ENCODE peak calls at places on chromosomes 7 and 10, in eight cellular contexts. X, L, J, K, H, R, G and T are unnamed samples.
A peak's percentile ranks its signal among the peaks of the same experiment; 100 is the strongest.

GRCh38 chr10:117175215-117175900 is 21.9 kb upstream of the KCNK18 start:
- DNase-seq in G (no peak), L (no peak), X (no peak), K (peak; percentile 31), H (peak; percentile 30), J (no peak), R (no peak), T (no peak)

GRCh38 chr7:45589915-45590678 is 15.9 kb downstream of the ADCY1 start:
- DNase-seq in G (no peak), K (no peak), H (no peak), J (no peak), X (no peak), L (no peak), R (no peak), T (no peak)

GRCh38 chr7:138089080-138089901 is 13.0 kb downstream of the AKR1D1 start:
- DNase-seq in J (no peak), K (peak; percentile 36), R (no peak), G (peak; percentile 12), L (no peak), X (no peak), H (no peak), T (no peak)

GRCh38 chr7:124879771-124880170 is 49.9 kb downstream of the POT1 start:
- DNase-seq in K (no peak), R (no peak), H (no peak), X (no peak), J (no peak), G (no peak), L (no peak), T (no peak)

GRCh38 chr10:119595134-119595714 is 1.5 kb downstream of the TIAL1 start:
- DNase-seq in H (no peak), G (peak; percentile 52), R (no peak), J (no peak), X (no peak), K (peak; percentile 54), L (no peak), T (no peak)

GRCh38 chr10:78763651-78764395 is 304.9 kb upstream of the ZMIZ1 start:
- DNase-seq in J (no peak), R (no peak), K (no peak), G (no peak), X (no peak), H (no peak), L (no peak), T (no peak)

GRCh38 chr10:114658175-114658574 is at the start of gene ABLIM1:
- DNase-seq in H (no peak), R (no peak), J (no peak), X (no peak), K (no peak), G (no peak), L (no peak), T (no peak)

GRCh38 chr10:31645786-31646185 is 282.8 kb downstream of the ARHGAP12 start:
- DNase-seq in L (no peak), J (no peak), R (no peak), G (no peak), H (no peak), K (no peak), X (no peak), T (no peak)

GRCh38 chr10:35216303-35216905 is 89.8 kb downstream of the CREM start:
- DNase-seq in R (no peak), H (no peak), X (no peak), L (no peak), K (no peak), G (peak; percentile 23), J (no peak), T (no peak)

GRCh38 chr10:18359839-18360238 is 219.6 kb downstream of the CACNB2 start:
- DNase-seq in G (no peak), K (peak; percentile 22), H (no peak), L (no peak), X (no peak), R (no peak), J (no peak), T (no peak)

GRCh38 chr7:115494529-115495147 is 535.9 kb downstream of the TFEC start:
- DNase-seq in X (no peak), K (no peak), R (no peak), H (no peak), J (no peak), G (no peak), L (no peak), T (no peak)

GRCh38 chr10:86670290-86670811 is 2.0 kb downstream of the LDB3 start:
- DNase-seq in R (no peak), K (no peak), G (no peak), L (no peak), J (no peak), X (no peak), H (peak; percentile 58), T (no peak)

GRCh38 chr7:115940462-115941060 is 90.0 kb downstream of the TFEC start:
- DNase-seq in H (no peak), G (no peak), L (no peak), R (no peak), X (no peak), J (no peak), K (no peak), T (no peak)

GRCh38 chr7:129642871-129643515 is 31.5 kb downstream of the NRF1 start:
- DNase-seq in L (no peak), K (no peak), G (no peak), J (no peak), X (no peak), R (no peak), H (peak; percentile 4), T (no peak)

GRCh38 chr7:5872326-5872725 is 8.3 kb upstream of the OCM start:
- DNase-seq in X (no peak), K (no peak), L (no peak), G (no peak), J (no peak), R (no peak), H (no peak), T (no peak)

GRCh38 chr10:106189254-106189653 is 975.3 kb downstream of the SORCS1 start:
- DNase-seq in R (peak; percentile 30), X (no peak), J (no peak), G (peak; percentile 8), H (peak; percentile 73), K (peak; percentile 64), L (peak; percentile 40), T (no peak)

GRCh38 chr7:155447603-155448002 is 10.3 kb upstream of the EN2 start:
- DNase-seq in K (no peak), H (no peak), G (no peak), R (no peak), J (no peak), X (no peak), L (no peak), T (no peak)

GRCh38 chr7:80373431-80374032 is 138.3 kb downstream of the GNAT3 start:
- DNase-seq in J (no peak), R (no peak), K (no peak), G (no peak), H (no peak), X (no peak), L (no peak), T (no peak)

GRCh38 chr10:89342219-89342966 is 14.6 kb downstream of the IFIT3 start:
- DNase-seq in L (no peak), J (no peak), X (no peak), H (no peak), R (peak; percentile 88), K (no peak), G (peak; percentile 96), T (no peak)

GRCh38 chr7:111107576-111107975 is 16.6 kb downstream of the LRRN3 start:
- DNase-seq in X (no peak), L (no peak), H (no peak), G (no peak), J (no peak), R (no peak), K (no peak), T (no peak)

GRCh38 chr7:1223196-1224092 is 9.2 kb upstream of the UNCX start:
- DNase-seq in K (no peak), X (no peak), L (no peak), J (no peak), R (no peak), H (peak; percentile 16), G (no peak), T (no peak)

GRCh38 chr7:92633211-92633906 is 43.2 kb upstream of the FAM133B start:
- DNase-seq in H (no peak), X (no peak), J (no peak), L (no peak), G (peak; percentile 67), R (peak; percentile 85), K (peak; percentile 55), T (no peak)

GRCh38 chr7:85750454-85750949 is 563.6 kb upstream of the SEMA3D start:
- DNase-seq in L (peak; percentile 57), K (peak; percentile 37), H (peak; percentile 64), R (peak; percentile 31), G (no peak), X (no peak), J (no peak), T (no peak)

GRCh38 chr10:34526186-34526585 is 288.9 kb downstream of the PARD3 start:
- DNase-seq in K (no peak), R (no peak), L (no peak), H (no peak), G (no peak), X (no peak), J (no peak), T (no peak)

GRCh38 chr7:130897515-130898419 is 163.8 kb upstream of the KLF14 start:
- DNase-seq in L (no peak), K (no peak), H (no peak), G (peak; percentile 92), R (no peak), J (no peak), X (no peak), T (no peak)